ENCODE peak calls at places on chromosome 21, in five cellular contexts. H is caudate nucleus, M is GM23248, B is kidney, X is epithelial cell of prostate. W is an unnamed sample.

GRCh38 chr21:17370750-17371325 is 142.0 kb upstream of the CXADR start:
- DNase-seq in H (no peak), M (peak), B (no peak), X (no peak), W (no peak)

GRCh38 chr21:23402929-23403520 is 2204.3 kb downstream of the MRPL39 start:
- DNase-seq in H (no peak), M (no peak), B (no peak), X (no peak), W (no peak)

GRCh38 chr21:45554477-45555175 is 12.4 kb upstream of the SLC19A1 start:
- DNase-seq in H (peak), M (peak), B (peak), X (no peak), W (peak)

GRCh38 chr21:38956791-38957571 is 151.3 kb downstream of the ETS2 start:
- DNase-seq in H (no peak), M (peak), B (no peak), X (no peak), W (no peak)

GRCh38 chr21:42156690-42157605 is 62.0 kb upstream of the ABCG1 start:
- DNase-seq in H (peak), M (no peak), B (peak), X (no peak), W (no peak)

GRCh38 chr21:15221799-15222386 is 157.1 kb upstream of the NRIP1 start:
- DNase-seq in H (no peak), M (peak), B (no peak), X (peak), W (peak)

GRCh38 chr21:46515109-46515508 is 56.4 kb downstream of the DIP2A start:
- DNase-seq in H (peak), M (peak), B (no peak), X (peak), W (peak)

GRCh38 chr21:46605759-46606426 is 1.0 kb upstream of the S100B start:
- DNase-seq in H (no peak), M (no peak), B (peak), X (no peak), W (no peak)

GRCh38 chr21:42836767-42837301 is 42.5 kb downstream of the WDR4 start:
- DNase-seq in H (no peak), M (no peak), B (peak), X (no peak), W (no peak)

GRCh38 chr21:43206231-43207042 is 37.6 kb downstream of the CRYAA start:
- DNase-seq in H (no peak), M (no peak), B (peak), X (no peak), W (no peak)

DNA sequence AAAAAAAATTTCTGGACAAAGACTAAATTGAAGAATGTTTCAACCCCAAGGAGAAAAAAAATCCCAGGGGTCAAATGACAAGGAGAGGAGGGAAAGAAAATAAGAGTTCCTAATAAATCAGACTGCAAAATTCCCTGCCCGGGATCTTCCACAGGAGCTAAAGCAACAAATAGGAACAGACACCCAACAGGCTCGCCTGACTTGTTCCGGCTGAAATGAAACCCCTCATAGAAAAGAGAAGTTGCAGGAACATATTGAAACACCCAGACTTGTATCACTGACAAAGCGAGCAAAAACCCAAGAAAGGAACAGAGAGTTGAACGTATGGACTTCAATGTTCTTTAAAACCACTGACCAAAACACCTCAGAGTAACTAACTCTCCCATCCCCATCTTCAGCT is 123.0 kb downstream of the TIAM1 start:
- DNase-seq in H (no peak), M (no peak), B (no peak), X (no peak), W (no peak)
- H3K27ac ChIP-seq in H (peak), M (peak), B (no peak), X (no peak), W (no peak)

DNA sequence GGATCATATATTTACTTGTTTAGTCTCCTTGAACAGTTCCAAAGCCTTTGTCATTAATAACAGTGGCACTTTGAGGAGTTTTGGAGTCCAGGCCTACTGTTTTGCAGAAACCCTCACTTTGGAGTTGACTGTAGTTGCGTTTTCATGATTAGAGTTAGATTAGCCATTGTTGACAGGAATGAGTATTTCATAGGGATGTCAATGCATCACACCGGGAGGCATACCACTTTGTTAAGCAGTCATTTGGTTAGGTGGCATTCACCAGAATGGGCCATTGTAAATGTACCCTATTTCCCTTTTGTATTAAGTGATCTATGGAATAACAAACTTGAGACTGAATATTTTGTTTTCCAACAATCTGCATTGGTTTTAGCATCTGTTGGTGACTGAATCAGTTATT is 11.8 kb downstream of the MRPS6 start:
- DNase-seq in H (no peak), M (no peak), B (no peak), X (no peak), W (no peak)
- H3K27ac ChIP-seq in H (no peak), M (no peak), B (no peak), X (no peak), W (no peak)

DNA sequence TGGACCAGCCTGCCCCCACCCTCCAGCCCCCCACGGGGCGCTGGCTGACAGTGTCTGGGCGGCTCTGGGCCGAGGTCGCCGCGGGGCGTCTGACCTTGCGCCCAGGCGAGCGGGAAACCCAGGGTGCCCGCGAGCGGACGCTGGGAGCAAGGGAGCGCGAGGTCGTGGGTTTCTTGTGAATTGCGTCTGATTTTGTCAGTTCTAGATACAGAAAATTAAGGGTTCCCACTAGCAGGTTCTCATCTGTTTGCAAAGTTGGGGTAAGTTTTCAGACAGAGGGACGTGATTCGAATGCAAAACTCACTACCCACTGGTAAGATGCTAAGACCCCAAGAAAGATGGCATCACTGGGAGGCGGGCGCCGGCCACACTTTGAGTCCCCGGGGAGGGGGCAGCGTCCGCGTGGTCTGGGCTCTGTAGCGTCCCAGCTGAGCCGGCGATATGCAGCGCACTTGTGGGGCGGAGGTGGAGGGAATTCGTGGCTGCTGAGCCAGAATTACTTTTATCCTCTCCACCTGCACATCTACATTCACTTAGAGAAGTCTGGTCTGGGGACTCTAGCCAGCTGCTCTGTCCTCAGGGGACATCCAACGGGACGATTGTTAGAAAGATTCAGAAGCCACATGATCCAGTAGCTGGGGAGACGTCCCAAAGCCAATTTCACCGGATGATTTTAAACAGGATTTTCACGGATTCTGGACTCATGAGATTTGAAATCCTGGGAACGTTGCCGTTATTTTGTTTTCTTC is 1.0 kb downstream of the JAM2 start:
- DNase-seq in H (no peak), M (peak), B (peak), X (no peak), W (no peak)
- H3K27ac ChIP-seq in H (peak), M (no peak), B (peak), X (no peak), W (no peak)

GRCh38 chr21:35014302-35015044 is 34.6 kb downstream of the RUNX1 start:
- DNase-seq in H (no peak), M (no peak), B (no peak), X (no peak), W (peak)

GRCh38 chr21:35015435-35016024 is 33.6 kb downstream of the RUNX1 start:
- DNase-seq in H (no peak), M (no peak), B (no peak), X (no peak), W (no peak)

GRCh38 chr21:35010450-35010849 is 38.7 kb downstream of the RUNX1 start:
- DNase-seq in H (no peak), M (no peak), B (no peak), X (no peak), W (no peak)

GRCh38 chr21:35007348-35007747 is 41.8 kb downstream of the RUNX1 start:
- DNase-seq in H (no peak), M (no peak), B (no peak), X (no peak), W (no peak)

GRCh38 chr21:35011681-35012080 is 37.4 kb downstream of the RUNX1 start:
- DNase-seq in H (no peak), M (no peak), B (no peak), X (no peak), W (no peak)
- H3K27ac ChIP-seq in H (no peak), M (no peak), B (no peak), X (no peak), W (no peak)

W was measured in foreskin keratinocyte.